ENCODE peak calls at places on chromosomes 11 and 22, in eight cellular contexts. One of them, this sample, is unnamed.

GRCh38 chr11:14093065-14093464 is 130.5 kb downstream of the SPON1 start:
- DNase-seq in PC-9: no peak
- DNase-seq in astrocyte of the spinal cord: no peak
- DNase-seq in prostate gland: no peak
- DNase-seq in body of pancreas: no peak
- DNase-seq in retinal pigment epithelial cell: no peak
- DNase-seq in dorsolateral prefrontal cortex: no peak
- DNase-seq in AG09309: no peak
- DNase-seq in this sample: no peak

GRCh38 chr22:19970479-19971275 is 29.1 kb upstream of the TXNRD2 start:
- DNase-seq in dorsolateral prefrontal cortex: no peak
- DNase-seq in retinal pigment epithelial cell: no peak
- DNase-seq in PC-9: peak; percentile 63
- DNase-seq in AG09309: peak; percentile 7
- DNase-seq in body of pancreas: peak; percentile 67
- DNase-seq in astrocyte of the spinal cord: peak; percentile 58
- DNase-seq in prostate gland: peak; percentile 42
- DNase-seq in this sample: peak; percentile 67

GRCh38 chr22:50674127-50674493 is 1.5 kb downstream of the SHANK3 start:
- DNase-seq in dorsolateral prefrontal cortex: no peak
- DNase-seq in PC-9: no peak
- DNase-seq in body of pancreas: no peak
- DNase-seq in retinal pigment epithelial cell: no peak
- DNase-seq in prostate gland: no peak
- DNase-seq in astrocyte of the spinal cord: no peak
- DNase-seq in AG09309: no peak
- DNase-seq in this sample: no peak

GRCh38 chr22:19446603-19447387 is 716 bp downstream of the C22orf39 start:
- DNase-seq in retinal pigment epithelial cell: no peak
- DNase-seq in dorsolateral prefrontal cortex: no peak
- DNase-seq in PC-9: no peak
- DNase-seq in AG09309: no peak
- DNase-seq in astrocyte of the spinal cord: no peak
- DNase-seq in prostate gland: no peak
- DNase-seq in body of pancreas: no peak
- DNase-seq in this sample: no peak

GRCh38 chr11:124762077-124762623 is at the start of gene ESAM:
- DNase-seq in AG09309: no peak
- DNase-seq in dorsolateral prefrontal cortex: no peak
- DNase-seq in body of pancreas: peak; percentile 57
- DNase-seq in PC-9: peak; percentile 78
- DNase-seq in prostate gland: no peak
- DNase-seq in astrocyte of the spinal cord: no peak
- DNase-seq in retinal pigment epithelial cell: no peak
- DNase-seq in this sample: peak; percentile 86

GRCh38 chr11:84249344-84250135 is 963.4 kb upstream of the CCDC90B start:
- DNase-seq in dorsolateral prefrontal cortex: no peak
- DNase-seq in AG09309: no peak
- DNase-seq in retinal pigment epithelial cell: no peak
- DNase-seq in body of pancreas: no peak
- DNase-seq in PC-9: no peak
- DNase-seq in astrocyte of the spinal cord: peak; percentile 12
- DNase-seq in prostate gland: no peak
- DNase-seq in this sample: no peak

GRCh38 chr11:8948901-8949300 is 6.1 kb upstream of the ASCL3 start:
- DNase-seq in retinal pigment epithelial cell: no peak
- DNase-seq in dorsolateral prefrontal cortex: no peak
- DNase-seq in prostate gland: no peak
- DNase-seq in body of pancreas: no peak
- DNase-seq in AG09309: no peak
- DNase-seq in PC-9: no peak
- DNase-seq in astrocyte of the spinal cord: no peak
- DNase-seq in this sample: no peak

GRCh38 chr22:27094633-27095308 is 437.4 kb downstream of the MIAT start:
- DNase-seq in body of pancreas: no peak
- DNase-seq in AG09309: no peak
- DNase-seq in dorsolateral prefrontal cortex: no peak
- DNase-seq in prostate gland: no peak
- DNase-seq in PC-9: no peak
- DNase-seq in retinal pigment epithelial cell: no peak
- DNase-seq in astrocyte of the spinal cord: peak; percentile 9
- DNase-seq in this sample: no peak

GRCh38 chr11:14373941-14374646 is 15.1 kb upstream of the RRAS2 start:
- DNase-seq in body of pancreas: peak; percentile 49
- DNase-seq in PC-9: no peak
- DNase-seq in retinal pigment epithelial cell: no peak
- DNase-seq in AG09309: peak; percentile 57
- DNase-seq in dorsolateral prefrontal cortex: no peak
- DNase-seq in astrocyte of the spinal cord: peak; percentile 69
- DNase-seq in prostate gland: peak; percentile 75
- DNase-seq in this sample: no peak

GRCh38 chr11:24163146-24163545 is 333.7 kb upstream of the LUZP2 start:
- DNase-seq in astrocyte of the spinal cord: no peak
- DNase-seq in PC-9: no peak
- DNase-seq in AG09309: no peak
- DNase-seq in prostate gland: no peak
- DNase-seq in dorsolateral prefrontal cortex: no peak
- DNase-seq in body of pancreas: no peak
- DNase-seq in retinal pigment epithelial cell: peak; percentile 61
- DNase-seq in this sample: no peak

GRCh38 chr22:30565341-30565740 is 9.1 kb downstream of the GAL3ST1 start:
- DNase-seq in body of pancreas: no peak
- DNase-seq in dorsolateral prefrontal cortex: no peak
- DNase-seq in AG09309: no peak
- DNase-seq in prostate gland: no peak
- DNase-seq in retinal pigment epithelial cell: no peak
- DNase-seq in PC-9: no peak
- DNase-seq in astrocyte of the spinal cord: no peak
- DNase-seq in this sample: no peak

GRCh38 chr11:67374571-67375276 is 1.3 kb upstream of the CLCF1 start:
- DNase-seq in prostate gland: no peak
- DNase-seq in PC-9: peak; percentile 85
- DNase-seq in body of pancreas: peak; percentile 44
- DNase-seq in retinal pigment epithelial cell: no peak
- DNase-seq in AG09309: no peak
- DNase-seq in dorsolateral prefrontal cortex: no peak
- DNase-seq in astrocyte of the spinal cord: no peak
- DNase-seq in this sample: no peak

GRCh38 chr11:94762208-94762607 is 5.9 kb upstream of the AMOTL1 start:
- DNase-seq in PC-9: peak; percentile 28
- DNase-seq in prostate gland: no peak
- DNase-seq in dorsolateral prefrontal cortex: no peak
- DNase-seq in AG09309: no peak
- DNase-seq in body of pancreas: no peak
- DNase-seq in astrocyte of the spinal cord: no peak
- DNase-seq in retinal pigment epithelial cell: no peak
- DNase-seq in this sample: no peak

GRCh38 chr22:30637701-30638114 is 2.1 kb downstream of the SLC35E4 start:
- DNase-seq in retinal pigment epithelial cell: no peak
- DNase-seq in PC-9: no peak
- DNase-seq in body of pancreas: no peak
- DNase-seq in astrocyte of the spinal cord: no peak
- DNase-seq in dorsolateral prefrontal cortex: no peak
- DNase-seq in AG09309: no peak
- DNase-seq in prostate gland: no peak
- DNase-seq in this sample: no peak

GRCh38 chr11:103043826-103044688 is 47.9 kb downstream of the DCUN1D5 start:
- DNase-seq in AG09309: no peak
- DNase-seq in body of pancreas: no peak
- DNase-seq in prostate gland: no peak
- DNase-seq in dorsolateral prefrontal cortex: no peak
- DNase-seq in astrocyte of the spinal cord: no peak
- DNase-seq in PC-9: no peak
- DNase-seq in retinal pigment epithelial cell: no peak
- DNase-seq in this sample: no peak

GRCh38 chr22:36611241-36611976 is 82.4 kb upstream of the EIF3D start:
- DNase-seq in AG09309: no peak
- DNase-seq in dorsolateral prefrontal cortex: no peak
- DNase-seq in astrocyte of the spinal cord: no peak
- DNase-seq in PC-9: no peak
- DNase-seq in body of pancreas: peak; percentile 86
- DNase-seq in prostate gland: no peak
- DNase-seq in retinal pigment epithelial cell: no peak
- DNase-seq in this sample: no peak

DNA sequence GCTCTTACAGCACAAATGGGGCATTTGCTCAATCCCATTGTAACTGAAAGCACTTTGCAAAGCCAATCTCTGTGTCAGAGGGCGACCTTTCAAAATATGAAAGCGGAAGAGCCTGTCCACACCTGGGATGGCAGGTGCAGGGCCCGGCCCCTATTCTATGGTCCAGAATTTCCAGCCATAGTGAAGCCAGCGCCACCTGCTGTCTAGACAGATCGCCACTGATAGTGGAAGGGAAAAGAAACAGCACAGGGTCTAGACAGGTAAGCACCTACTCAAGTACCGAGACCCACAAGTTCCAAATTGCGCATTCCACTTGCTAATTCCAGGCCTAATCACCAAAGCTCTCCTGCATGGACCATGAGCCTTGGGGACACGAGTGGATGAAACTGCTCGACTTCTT is 141.4 kb downstream of the NTM start:
- DNase-seq in astrocyte of the spinal cord: no peak
- DNase-seq in PC-9: peak; percentile 59
- DNase-seq in prostate gland: peak; percentile 12
- DNase-seq in body of pancreas: peak; percentile 50
- DNase-seq in AG09309: no peak
- DNase-seq in retinal pigment epithelial cell: no peak
- DNase-seq in dorsolateral prefrontal cortex: no peak
- DNase-seq in this sample: peak; percentile 65
- H3K4me3 ChIP-seq in astrocyte of the spinal cord: no peak overlapping the region
- H3K4me3 ChIP-seq in PC-9: no peak overlapping the region
- H3K4me3 ChIP-seq in prostate gland: no peak overlapping the region
- H3K4me3 ChIP-seq in body of pancreas: no peak overlapping the region
- H3K4me3 ChIP-seq in AG09309: no peak overlapping the region
- H3K4me3 ChIP-seq in retinal pigment epithelial cell: no peak overlapping the region
- H3K4me3 ChIP-seq in dorsolateral prefrontal cortex: no peak overlapping the region
- H3K4me3 ChIP-seq in this sample: no peak overlapping the region

GRCh38 chr22:44225091-44225689 is 44.5 kb downstream of the PARVG start:
- DNase-seq in PC-9: no peak
- DNase-seq in prostate gland: no peak
- DNase-seq in astrocyte of the spinal cord: no peak
- DNase-seq in retinal pigment epithelial cell: no peak
- DNase-seq in AG09309: no peak
- DNase-seq in body of pancreas: no peak
- DNase-seq in dorsolateral prefrontal cortex: no peak
- DNase-seq in this sample: no peak

GRCh38 chr22:44231229-44231628 is 50.5 kb downstream of the PARVG start:
- DNase-seq in dorsolateral prefrontal cortex: no peak
- DNase-seq in prostate gland: no peak
- DNase-seq in astrocyte of the spinal cord: no peak
- DNase-seq in body of pancreas: no peak
- DNase-seq in PC-9: no peak
- DNase-seq in AG09309: no peak
- DNase-seq in retinal pigment epithelial cell: no peak
- DNase-seq in this sample: no peak

GRCh38 chr22:44225812-44226211 is 45.1 kb downstream of the PARVG start:
- DNase-seq in astrocyte of the spinal cord: no peak
- DNase-seq in PC-9: no peak
- DNase-seq in dorsolateral prefrontal cortex: no peak
- DNase-seq in AG09309: no peak
- DNase-seq in prostate gland: no peak
- DNase-seq in retinal pigment epithelial cell: no peak
- DNase-seq in body of pancreas: no peak
- DNase-seq in this sample: no peak

GRCh38 chr22:44229809-44230208 is 49.1 kb downstream of the PARVG start:
- DNase-seq in PC-9: no peak
- DNase-seq in retinal pigment epithelial cell: no peak
- DNase-seq in astrocyte of the spinal cord: no peak
- DNase-seq in body of pancreas: no peak
- DNase-seq in AG09309: no peak
- DNase-seq in prostate gland: no peak
- DNase-seq in dorsolateral prefrontal cortex: no peak
- DNase-seq in this sample: no peak

DNA sequence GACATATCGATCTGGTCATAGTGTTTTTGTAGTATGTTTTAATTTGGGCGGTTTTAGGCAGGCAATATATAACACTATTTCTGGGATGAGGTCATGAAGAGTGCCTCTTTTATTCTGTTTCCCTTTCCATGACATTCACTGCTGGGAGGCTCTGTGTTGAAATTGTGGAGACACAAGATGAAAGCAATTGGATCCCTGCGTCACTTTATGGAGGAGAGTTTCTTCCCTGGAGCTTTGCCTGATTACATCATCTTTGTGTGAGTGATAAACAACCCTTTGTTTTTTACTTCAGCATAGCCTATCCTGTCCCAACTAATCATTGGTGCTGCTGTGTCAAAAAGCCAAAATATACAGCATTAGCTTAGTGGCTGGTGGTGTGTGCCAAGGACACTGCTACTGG is 48.6 kb downstream of the PARVG start:
- DNase-seq in body of pancreas: no peak
- DNase-seq in PC-9: no peak
- DNase-seq in AG09309: no peak
- DNase-seq in prostate gland: no peak
- DNase-seq in dorsolateral prefrontal cortex: no peak
- DNase-seq in retinal pigment epithelial cell: no peak
- DNase-seq in astrocyte of the spinal cord: no peak
- DNase-seq in this sample: no peak
- H3K4me3 ChIP-seq in body of pancreas: no peak overlapping the region
- H3K4me3 ChIP-seq in PC-9: no peak overlapping the region
- H3K4me3 ChIP-seq in AG09309: no peak overlapping the region
- H3K4me3 ChIP-seq in prostate gland: no peak overlapping the region
- H3K4me3 ChIP-seq in dorsolateral prefrontal cortex: no peak overlapping the region
- H3K4me3 ChIP-seq in retinal pigment epithelial cell: no peak overlapping the region
- H3K4me3 ChIP-seq in astrocyte of the spinal cord: no peak overlapping the region
- H3K4me3 ChIP-seq in this sample: no peak overlapping the region

GRCh38 chr11:47354913-47355282 is 2.4 kb upstream of the MYBPC3 start:
- DNase-seq in retinal pigment epithelial cell: no peak
- DNase-seq in prostate gland: no peak
- DNase-seq in PC-9: no peak
- DNase-seq in AG09309: no peak
- DNase-seq in dorsolateral prefrontal cortex: no peak
- DNase-seq in astrocyte of the spinal cord: no peak
- DNase-seq in body of pancreas: no peak
- DNase-seq in this sample: no peak
- H3K4me3 ChIP-seq in retinal pigment epithelial cell: peak overlapping the region; percentile 26
- H3K4me3 ChIP-seq in prostate gland: peak overlapping the region; percentile 37
- H3K4me3 ChIP-seq in PC-9: peak overlapping the region; percentile 30
- H3K4me3 ChIP-seq in AG09309: no peak overlapping the region
- H3K4me3 ChIP-seq in dorsolateral prefrontal cortex: peak overlapping the region; percentile 74
- H3K4me3 ChIP-seq in astrocyte of the spinal cord: peak overlapping the region; percentile 6
- H3K4me3 ChIP-seq in body of pancreas: no peak overlapping the region
- H3K4me3 ChIP-seq in this sample: peak overlapping the region; percentile 9

GRCh38 chr11:92225206-92225562 is 566 bp downstream of the FAT3 start:
- DNase-seq in body of pancreas: no peak
- DNase-seq in dorsolateral prefrontal cortex: no peak
- DNase-seq in AG09309: no peak
- DNase-seq in astrocyte of the spinal cord: no peak
- DNase-seq in prostate gland: no peak
- DNase-seq in PC-9: peak; percentile 7
- DNase-seq in retinal pigment epithelial cell: no peak
- DNase-seq in this sample: no peak
- H3K4me3 ChIP-seq in body of pancreas: no peak overlapping the region
- H3K4me3 ChIP-seq in dorsolateral prefrontal cortex: peak overlapping the region; percentile 69
- H3K4me3 ChIP-seq in AG09309: peak overlapping the region; percentile 45
- H3K4me3 ChIP-seq in astrocyte of the spinal cord: peak overlapping the region; percentile 42
- H3K4me3 ChIP-seq in prostate gland: peak overlapping the region; percentile 33
- H3K4me3 ChIP-seq in PC-9: peak overlapping the region; percentile 60
- H3K4me3 ChIP-seq in retinal pigment epithelial cell: peak overlapping the region; percentile 68
- H3K4me3 ChIP-seq in this sample: no peak overlapping the region

GRCh38 chr11:11578542-11578941 is 43.3 kb downstream of the GALNT18 start:
- DNase-seq in PC-9: no peak
- DNase-seq in AG09309: no peak
- DNase-seq in astrocyte of the spinal cord: no peak
- DNase-seq in retinal pigment epithelial cell: no peak
- DNase-seq in dorsolateral prefrontal cortex: no peak
- DNase-seq in prostate gland: no peak
- DNase-seq in body of pancreas: no peak
- DNase-seq in this sample: no peak
- H3K4me3 ChIP-seq in PC-9: no peak overlapping the region
- H3K4me3 ChIP-seq in AG09309: no peak overlapping the region
- H3K4me3 ChIP-seq in astrocyte of the spinal cord: no peak overlapping the region
- H3K4me3 ChIP-seq in retinal pigment epithelial cell: no peak overlapping the region
- H3K4me3 ChIP-seq in dorsolateral prefrontal cortex: no peak overlapping the region
- H3K4me3 ChIP-seq in prostate gland: no peak overlapping the region
- H3K4me3 ChIP-seq in body of pancreas: no peak overlapping the region
- H3K4me3 ChIP-seq in this sample: no peak overlapping the region